ENCODE peak calls at places on chromosomes 11 and 22, in nine cellular contexts. Y is kidney epithelial cell; R is adrenal gland; J is GM06990; S is lung; F is A549; O is CD8-positive, alpha-beta T cell; H is bronchial epithelial cell; T is sigmoid colon. B is an unnamed sample.

GRCh38 chr11:32630844-32631243 is 47.2 kb downstream of the EIF3M start:
- DNase-seq in H (no peak), F (no peak), O (no peak), S (no peak), R (no peak), Y (no peak), J (no peak), T (no peak), B (no peak)

GRCh38 chr11:119055901-119056300 is 1.1 kb downstream of the HYOU1 start:
- DNase-seq in F (peak; percentile 57), Y (no peak), O (no peak), T (no peak), H (peak; percentile 36), S (no peak), R (no peak), J (no peak), B (peak; percentile 47)

GRCh38 chr22:39226353-39226752 is 18.4 kb downstream of the PDGFB start:
- DNase-seq in T (no peak), O (no peak), Y (no peak), S (no peak), R (no peak), H (no peak), F (no peak), J (no peak), B (no peak)

GRCh38 chr22:23534201-23534850 is 45.8 kb downstream of the IGLL1 start:
- DNase-seq in O (no peak), J (no peak), Y (no peak), R (peak; percentile 43), F (no peak), T (peak; percentile 46), H (no peak), S (no peak), B (no peak)

GRCh38 chr11:6721343-6721742 is 38.2 kb upstream of the MRPL17 start:
- DNase-seq in T (no peak), R (no peak), Y (no peak), S (no peak), H (no peak), F (no peak), J (no peak), O (no peak), B (no peak)

GRCh38 chr22:27105142-27106025 is 448.0 kb downstream of the MIAT start:
- DNase-seq in T (peak; percentile 96), J (no peak), Y (no peak), S (no peak), F (no peak), H (peak; percentile 25), O (no peak), R (peak; percentile 79), B (no peak)

GRCh38 chr11:116642481-116642880 is 130.3 kb downstream of the BUD13 start:
- DNase-seq in H (no peak), J (no peak), T (no peak), Y (no peak), R (no peak), O (no peak), F (no peak), S (no peak), B (no peak)

GRCh38 chr22:40043086-40043485 is 48.3 kb downstream of the FAM83F start:
- DNase-seq in J (no peak), F (no peak), O (no peak), S (peak; percentile 59), R (peak; percentile 40), Y (no peak), H (no peak), T (peak; percentile 76), B (no peak)

GRCh38 chr22:44245438-44245837 is 64.7 kb downstream of the PARVG start:
- DNase-seq in H (no peak), Y (no peak), O (no peak), F (no peak), R (no peak), J (no peak), T (no peak), S (peak; percentile 26), B (no peak)

GRCh38 chr11:55726715-55727324 is 46.4 kb upstream of the OR5D13 start:
- DNase-seq in F (no peak), O (no peak), H (no peak), R (no peak), S (no peak), T (no peak), J (no peak), Y (no peak), B (no peak)
- TF ChIP-seq CTCF in F (no peak), O (no peak), H (no peak), R (no peak), S (no peak), T (no peak), J (peak; percentile 37), Y (no peak), B (no peak)

GRCh38 chr22:19175026-19175601 is 3.4 kb downstream of the SLC25A1 start:
- DNase-seq in J (no peak), F (no peak), S (no peak), R (no peak), H (no peak), Y (no peak), O (no peak), T (no peak), B (no peak)

GRCh38 chr22:19177164-19178064 is 1.1 kb downstream of the SLC25A1 start:
- DNase-seq in S (no peak), H (no peak), Y (no peak), F (no peak), T (peak; percentile 65), J (no peak), O (no peak), R (no peak), B (no peak)

GRCh38 chr22:19175602-19176174 is 2.8 kb downstream of the SLC25A1 start:
- DNase-seq in T (no peak), R (no peak), H (no peak), O (no peak), Y (no peak), F (no peak), S (no peak), J (no peak), B (no peak)

GRCh38 chr22:19176732-19177131 is 1.8 kb downstream of the SLC25A1 start:
- DNase-seq in S (no peak), O (no peak), Y (no peak), F (no peak), R (no peak), T (no peak), H (no peak), J (no peak), B (no peak)

GRCh38 chr22:19176175-19176630 is 2.3 kb downstream of the SLC25A1 start:
- DNase-seq in Y (no peak), J (no peak), S (no peak), H (no peak), T (no peak), R (no peak), F (no peak), O (no peak), B (no peak)
- H3K4me3 ChIP-seq in Y (no peak overlapping the region), J (no peak overlapping the region), S (no peak overlapping the region), H (no peak overlapping the region), T (no peak overlapping the region), R (no peak overlapping the region), F (no peak overlapping the region), O (no peak overlapping the region), B (no peak overlapping the region)

GRCh38 chr11:45089845-45090499 is 56.5 kb upstream of the PRDM11 start:
- DNase-seq in J (no peak), O (no peak), Y (no peak), S (no peak), H (peak; percentile 73), F (no peak), T (no peak), R (no peak), B (peak; percentile 22)
- TF ChIP-seq CTCF in J (no peak), O (no peak), Y (peak; percentile 27), S (no peak), H (peak; percentile 36), F (no peak), T (no peak), R (peak; percentile 21), B (no peak)

GRCh38 chr11:67057410-67057757 is 737 bp downstream of the RHOD start:
- DNase-seq in Y (no peak), J (no peak), H (no peak), R (no peak), O (no peak), S (no peak), T (no peak), F (no peak), B (no peak)
- H3K4me3 ChIP-seq in Y (peak overlapping the region; percentile 53), J (no peak overlapping the region), H (peak overlapping the region; percentile 83), R (no peak overlapping the region), O (no peak overlapping the region), S (peak overlapping the region; percentile 59), T (no peak overlapping the region), F (peak overlapping the region; percentile 66), B (no peak overlapping the region)

GRCh38 chr11:67691149-67691548 is 16.7 kb upstream of the ALDH3B2 start:
- DNase-seq in T (no peak), O (no peak), F (no peak), H (peak; percentile 17), J (no peak), R (no peak), Y (no peak), S (no peak), B (peak; percentile 9)
- TF ChIP-seq CTCF in T (no peak), O (no peak), F (peak; percentile 44), H (peak; percentile 39), J (peak; percentile 45), R (no peak), Y (peak; percentile 14), S (no peak), B (no peak)

GRCh38 chr22:48902983-48903650 is 924.6 kb downstream of the BRD1 start:
- DNase-seq in Y (no peak), S (no peak), H (no peak), J (no peak), T (peak; percentile 34), R (no peak), F (no peak), O (no peak), B (no peak)
- H3K4me3 ChIP-seq in Y (no peak overlapping the region), S (no peak overlapping the region), H (no peak overlapping the region), J (no peak overlapping the region), T (no peak overlapping the region), R (no peak overlapping the region), F (no peak overlapping the region), O (no peak overlapping the region), B (no peak overlapping the region)

GRCh38 chr11:111982019-111982464 is 43.2 kb upstream of the DLAT start:
- DNase-seq in Y (peak; percentile 39), F (peak; percentile 38), O (peak; percentile 47), T (no peak), R (peak; percentile 59), J (no peak), H (peak; percentile 65), S (peak; percentile 82), B (no peak)
- TF ChIP-seq CTCF in Y (peak; percentile 83), F (peak; percentile 50), O (peak; percentile 31), T (peak; percentile 60), R (peak; percentile 70), J (peak; percentile 73), H (peak; percentile 85), S (peak; percentile 28), B (peak; percentile 22)